ENCODE peak calls at places on chromosomes 4 and X, in ten cellular contexts. One of them, this sample, is unnamed.
A peak's percentile ranks its signal among the peaks of the same experiment; 100 is the strongest.

GRCh38 chrX:154486396-154487207 is at the start of gene UBL4A:
- DNase-seq in stimulated activated CD4-positive, alpha-beta T cell treated with anti-CD3 and anti-CD28 coated beads, TNF-alpha, amount 100 ng/mL, for 1 hour: no peak
- DNase-seq in glutamatergic neuron: peak; percentile 55
- DNase-seq in NCI-H1105: peak; percentile 64
- DNase-seq in neural crest cell: peak; percentile 31
- DNase-seq in stimulated activated CD8-positive, alpha-beta memory T cell treated with anti-CD3 and anti-CD28 coated beads, Interleukin-7, amount 100 ng/mL, for 48 hours: peak; percentile 33
- DNase-seq in fibroblast of the aortic adventitia: peak; percentile 15
- DNase-seq in central memory CD4-positive, alpha-beta T cell: peak; percentile 38
- DNase-seq in activated naive CD8-positive, alpha-beta T cell treated with anti-CD3 and anti-CD28 coated beads, Interleukin-2, amount 50 U/mL, for 16 hours: no peak
- DNase-seq in activated CD8-positive, alpha-beta memory T cell treated with anti-CD3 and anti-CD28 coated beads for 48 hours: peak; percentile 28
- DNase-seq in this sample: peak; percentile 10

GRCh38 chrX:121635141-121635540 is 587.7 kb downstream of the GLUD2 start:
- DNase-seq in stimulated activated CD4-positive, alpha-beta T cell treated with anti-CD3 and anti-CD28 coated beads, TNF-alpha, amount 100 ng/mL, for 1 hour: no peak
- DNase-seq in glutamatergic neuron: no peak
- DNase-seq in NCI-H1105: no peak
- DNase-seq in neural crest cell: no peak
- DNase-seq in stimulated activated CD8-positive, alpha-beta memory T cell treated with anti-CD3 and anti-CD28 coated beads, Interleukin-7, amount 100 ng/mL, for 48 hours: no peak
- DNase-seq in fibroblast of the aortic adventitia: peak; percentile 6
- DNase-seq in central memory CD4-positive, alpha-beta T cell: no peak
- DNase-seq in activated naive CD8-positive, alpha-beta T cell treated with anti-CD3 and anti-CD28 coated beads, Interleukin-2, amount 50 U/mL, for 16 hours: no peak
- DNase-seq in activated CD8-positive, alpha-beta memory T cell treated with anti-CD3 and anti-CD28 coated beads for 48 hours: no peak
- DNase-seq in this sample: no peak

GRCh38 chr4:183504930-183505555 is at the start of gene ING2:
- DNase-seq in stimulated activated CD4-positive, alpha-beta T cell treated with anti-CD3 and anti-CD28 coated beads, TNF-alpha, amount 100 ng/mL, for 1 hour: no peak
- DNase-seq in glutamatergic neuron: peak; percentile 74
- DNase-seq in NCI-H1105: peak; percentile 9
- DNase-seq in neural crest cell: no peak
- DNase-seq in stimulated activated CD8-positive, alpha-beta memory T cell treated with anti-CD3 and anti-CD28 coated beads, Interleukin-7, amount 100 ng/mL, for 48 hours: no peak
- DNase-seq in fibroblast of the aortic adventitia: no peak
- DNase-seq in central memory CD4-positive, alpha-beta T cell: no peak
- DNase-seq in activated naive CD8-positive, alpha-beta T cell treated with anti-CD3 and anti-CD28 coated beads, Interleukin-2, amount 50 U/mL, for 16 hours: no peak
- DNase-seq in activated CD8-positive, alpha-beta memory T cell treated with anti-CD3 and anti-CD28 coated beads for 48 hours: peak; percentile 11
- DNase-seq in this sample: no peak

GRCh38 chr4:602559-602942 is 22.8 kb upstream of the PDE6B start:
- DNase-seq in stimulated activated CD4-positive, alpha-beta T cell treated with anti-CD3 and anti-CD28 coated beads, TNF-alpha, amount 100 ng/mL, for 1 hour: no peak
- DNase-seq in glutamatergic neuron: peak; percentile 75
- DNase-seq in NCI-H1105: no peak
- DNase-seq in neural crest cell: peak; percentile 40
- DNase-seq in stimulated activated CD8-positive, alpha-beta memory T cell treated with anti-CD3 and anti-CD28 coated beads, Interleukin-7, amount 100 ng/mL, for 48 hours: peak; percentile 67
- DNase-seq in fibroblast of the aortic adventitia: no peak
- DNase-seq in central memory CD4-positive, alpha-beta T cell: no peak
- DNase-seq in activated naive CD8-positive, alpha-beta T cell treated with anti-CD3 and anti-CD28 coated beads, Interleukin-2, amount 50 U/mL, for 16 hours: peak; percentile 43
- DNase-seq in activated CD8-positive, alpha-beta memory T cell treated with anti-CD3 and anti-CD28 coated beads for 48 hours: peak; percentile 72
- DNase-seq in this sample: peak; percentile 93

GRCh38 chrX:133983974-133984578 is 1.3 kb downstream of the GPC3 start:
- DNase-seq in stimulated activated CD4-positive, alpha-beta T cell treated with anti-CD3 and anti-CD28 coated beads, TNF-alpha, amount 100 ng/mL, for 1 hour: no peak
- DNase-seq in glutamatergic neuron: no peak
- DNase-seq in NCI-H1105: no peak
- DNase-seq in neural crest cell: peak; percentile 9
- DNase-seq in stimulated activated CD8-positive, alpha-beta memory T cell treated with anti-CD3 and anti-CD28 coated beads, Interleukin-7, amount 100 ng/mL, for 48 hours: no peak
- DNase-seq in fibroblast of the aortic adventitia: no peak
- DNase-seq in central memory CD4-positive, alpha-beta T cell: no peak
- DNase-seq in activated naive CD8-positive, alpha-beta T cell treated with anti-CD3 and anti-CD28 coated beads, Interleukin-2, amount 50 U/mL, for 16 hours: no peak
- DNase-seq in activated CD8-positive, alpha-beta memory T cell treated with anti-CD3 and anti-CD28 coated beads for 48 hours: no peak
- DNase-seq in this sample: no peak

GRCh38 chr4:164894725-164895124 is 17.7 kb downstream of the APELA start:
- DNase-seq in stimulated activated CD4-positive, alpha-beta T cell treated with anti-CD3 and anti-CD28 coated beads, TNF-alpha, amount 100 ng/mL, for 1 hour: no peak
- DNase-seq in glutamatergic neuron: no peak
- DNase-seq in NCI-H1105: no peak
- DNase-seq in neural crest cell: no peak
- DNase-seq in stimulated activated CD8-positive, alpha-beta memory T cell treated with anti-CD3 and anti-CD28 coated beads, Interleukin-7, amount 100 ng/mL, for 48 hours: no peak
- DNase-seq in fibroblast of the aortic adventitia: no peak
- DNase-seq in central memory CD4-positive, alpha-beta T cell: no peak
- DNase-seq in activated naive CD8-positive, alpha-beta T cell treated with anti-CD3 and anti-CD28 coated beads, Interleukin-2, amount 50 U/mL, for 16 hours: no peak
- DNase-seq in activated CD8-positive, alpha-beta memory T cell treated with anti-CD3 and anti-CD28 coated beads for 48 hours: no peak
- DNase-seq in this sample: no peak

GRCh38 chr4:176482972-176483371 is 163.2 kb downstream of the SPCS3 start:
- DNase-seq in stimulated activated CD4-positive, alpha-beta T cell treated with anti-CD3 and anti-CD28 coated beads, TNF-alpha, amount 100 ng/mL, for 1 hour: no peak
- DNase-seq in glutamatergic neuron: no peak
- DNase-seq in NCI-H1105: no peak
- DNase-seq in neural crest cell: no peak
- DNase-seq in stimulated activated CD8-positive, alpha-beta memory T cell treated with anti-CD3 and anti-CD28 coated beads, Interleukin-7, amount 100 ng/mL, for 48 hours: no peak
- DNase-seq in fibroblast of the aortic adventitia: no peak
- DNase-seq in central memory CD4-positive, alpha-beta T cell: no peak
- DNase-seq in activated naive CD8-positive, alpha-beta T cell treated with anti-CD3 and anti-CD28 coated beads, Interleukin-2, amount 50 U/mL, for 16 hours: no peak
- DNase-seq in activated CD8-positive, alpha-beta memory T cell treated with anti-CD3 and anti-CD28 coated beads for 48 hours: no peak
- DNase-seq in this sample: no peak

GRCh38 chrX:24643116-24643515 is 4.0 kb downstream of the PCYT1B start:
- DNase-seq in stimulated activated CD4-positive, alpha-beta T cell treated with anti-CD3 and anti-CD28 coated beads, TNF-alpha, amount 100 ng/mL, for 1 hour: no peak
- DNase-seq in glutamatergic neuron: no peak
- DNase-seq in NCI-H1105: no peak
- DNase-seq in neural crest cell: no peak
- DNase-seq in stimulated activated CD8-positive, alpha-beta memory T cell treated with anti-CD3 and anti-CD28 coated beads, Interleukin-7, amount 100 ng/mL, for 48 hours: no peak
- DNase-seq in fibroblast of the aortic adventitia: no peak
- DNase-seq in central memory CD4-positive, alpha-beta T cell: no peak
- DNase-seq in activated naive CD8-positive, alpha-beta T cell treated with anti-CD3 and anti-CD28 coated beads, Interleukin-2, amount 50 U/mL, for 16 hours: no peak
- DNase-seq in activated CD8-positive, alpha-beta memory T cell treated with anti-CD3 and anti-CD28 coated beads for 48 hours: no peak
- DNase-seq in this sample: no peak

GRCh38 chrX:15674899-15675489 is 10.4 kb upstream of the CLTRN start:
- DNase-seq in stimulated activated CD4-positive, alpha-beta T cell treated with anti-CD3 and anti-CD28 coated beads, TNF-alpha, amount 100 ng/mL, for 1 hour: peak; percentile 84
- DNase-seq in glutamatergic neuron: peak; percentile 80
- DNase-seq in NCI-H1105: peak; percentile 82
- DNase-seq in neural crest cell: peak; percentile 52
- DNase-seq in stimulated activated CD8-positive, alpha-beta memory T cell treated with anti-CD3 and anti-CD28 coated beads, Interleukin-7, amount 100 ng/mL, for 48 hours: peak; percentile 83
- DNase-seq in fibroblast of the aortic adventitia: peak; percentile 94
- DNase-seq in central memory CD4-positive, alpha-beta T cell: peak; percentile 97
- DNase-seq in activated naive CD8-positive, alpha-beta T cell treated with anti-CD3 and anti-CD28 coated beads, Interleukin-2, amount 50 U/mL, for 16 hours: peak; percentile 70
- DNase-seq in activated CD8-positive, alpha-beta memory T cell treated with anti-CD3 and anti-CD28 coated beads for 48 hours: peak; percentile 54
- DNase-seq in this sample: peak; percentile 68

GRCh38 chr4:112593438-112594133 is 43.1 kb downstream of the ZGRF1 start:
- DNase-seq in stimulated activated CD4-positive, alpha-beta T cell treated with anti-CD3 and anti-CD28 coated beads, TNF-alpha, amount 100 ng/mL, for 1 hour: no peak
- DNase-seq in glutamatergic neuron: no peak
- DNase-seq in NCI-H1105: no peak
- DNase-seq in neural crest cell: no peak
- DNase-seq in stimulated activated CD8-positive, alpha-beta memory T cell treated with anti-CD3 and anti-CD28 coated beads, Interleukin-7, amount 100 ng/mL, for 48 hours: no peak
- DNase-seq in fibroblast of the aortic adventitia: no peak
- DNase-seq in central memory CD4-positive, alpha-beta T cell: no peak
- DNase-seq in activated naive CD8-positive, alpha-beta T cell treated with anti-CD3 and anti-CD28 coated beads, Interleukin-2, amount 50 U/mL, for 16 hours: no peak
- DNase-seq in activated CD8-positive, alpha-beta memory T cell treated with anti-CD3 and anti-CD28 coated beads for 48 hours: no peak
- DNase-seq in this sample: no peak

GRCh38 chr4:160872491-160872890 is 1291.3 kb downstream of the FSTL5 start:
- DNase-seq in stimulated activated CD4-positive, alpha-beta T cell treated with anti-CD3 and anti-CD28 coated beads, TNF-alpha, amount 100 ng/mL, for 1 hour: no peak
- DNase-seq in glutamatergic neuron: no peak
- DNase-seq in NCI-H1105: no peak
- DNase-seq in neural crest cell: no peak
- DNase-seq in stimulated activated CD8-positive, alpha-beta memory T cell treated with anti-CD3 and anti-CD28 coated beads, Interleukin-7, amount 100 ng/mL, for 48 hours: no peak
- DNase-seq in fibroblast of the aortic adventitia: no peak
- DNase-seq in central memory CD4-positive, alpha-beta T cell: no peak
- DNase-seq in activated naive CD8-positive, alpha-beta T cell treated with anti-CD3 and anti-CD28 coated beads, Interleukin-2, amount 50 U/mL, for 16 hours: no peak
- DNase-seq in activated CD8-positive, alpha-beta memory T cell treated with anti-CD3 and anti-CD28 coated beads for 48 hours: no peak
- DNase-seq in this sample: no peak

GRCh38 chr4:183250831-183251230 is 69.2 kb downstream of the CLDN22 start:
- DNase-seq in stimulated activated CD4-positive, alpha-beta T cell treated with anti-CD3 and anti-CD28 coated beads, TNF-alpha, amount 100 ng/mL, for 1 hour: no peak
- DNase-seq in glutamatergic neuron: no peak
- DNase-seq in NCI-H1105: no peak
- DNase-seq in neural crest cell: no peak
- DNase-seq in stimulated activated CD8-positive, alpha-beta memory T cell treated with anti-CD3 and anti-CD28 coated beads, Interleukin-7, amount 100 ng/mL, for 48 hours: no peak
- DNase-seq in fibroblast of the aortic adventitia: no peak
- DNase-seq in central memory CD4-positive, alpha-beta T cell: no peak
- DNase-seq in activated naive CD8-positive, alpha-beta T cell treated with anti-CD3 and anti-CD28 coated beads, Interleukin-2, amount 50 U/mL, for 16 hours: no peak
- DNase-seq in activated CD8-positive, alpha-beta memory T cell treated with anti-CD3 and anti-CD28 coated beads for 48 hours: no peak
- DNase-seq in this sample: no peak

GRCh38 chr4:53905935-53906377 is 158.4 kb downstream of the CHIC2 start:
- DNase-seq in stimulated activated CD4-positive, alpha-beta T cell treated with anti-CD3 and anti-CD28 coated beads, TNF-alpha, amount 100 ng/mL, for 1 hour: no peak
- DNase-seq in glutamatergic neuron: no peak
- DNase-seq in NCI-H1105: no peak
- DNase-seq in neural crest cell: no peak
- DNase-seq in stimulated activated CD8-positive, alpha-beta memory T cell treated with anti-CD3 and anti-CD28 coated beads, Interleukin-7, amount 100 ng/mL, for 48 hours: no peak
- DNase-seq in fibroblast of the aortic adventitia: peak; percentile 88
- DNase-seq in central memory CD4-positive, alpha-beta T cell: no peak
- DNase-seq in activated naive CD8-positive, alpha-beta T cell treated with anti-CD3 and anti-CD28 coated beads, Interleukin-2, amount 50 U/mL, for 16 hours: no peak
- DNase-seq in activated CD8-positive, alpha-beta memory T cell treated with anti-CD3 and anti-CD28 coated beads for 48 hours: no peak
- DNase-seq in this sample: no peak

GRCh38 chrX:21745756-21746155 is 12.2 kb downstream of the SMPX start:
- DNase-seq in stimulated activated CD4-positive, alpha-beta T cell treated with anti-CD3 and anti-CD28 coated beads, TNF-alpha, amount 100 ng/mL, for 1 hour: peak; percentile 2
- DNase-seq in glutamatergic neuron: peak; percentile 52
- DNase-seq in NCI-H1105: no peak
- DNase-seq in neural crest cell: peak; percentile 59
- DNase-seq in stimulated activated CD8-positive, alpha-beta memory T cell treated with anti-CD3 and anti-CD28 coated beads, Interleukin-7, amount 100 ng/mL, for 48 hours: no peak
- DNase-seq in fibroblast of the aortic adventitia: peak; percentile 47
- DNase-seq in central memory CD4-positive, alpha-beta T cell: peak; percentile 3
- DNase-seq in activated naive CD8-positive, alpha-beta T cell treated with anti-CD3 and anti-CD28 coated beads, Interleukin-2, amount 50 U/mL, for 16 hours: no peak
- DNase-seq in activated CD8-positive, alpha-beta memory T cell treated with anti-CD3 and anti-CD28 coated beads for 48 hours: peak; percentile 2
- DNase-seq in this sample: peak; percentile 21

GRCh38 chr4:155609455-155610059 is 57.1 kb upstream of the GUCY1A1 start:
- DNase-seq in stimulated activated CD4-positive, alpha-beta T cell treated with anti-CD3 and anti-CD28 coated beads, TNF-alpha, amount 100 ng/mL, for 1 hour: no peak
- DNase-seq in glutamatergic neuron: no peak
- DNase-seq in NCI-H1105: no peak
- DNase-seq in neural crest cell: no peak
- DNase-seq in stimulated activated CD8-positive, alpha-beta memory T cell treated with anti-CD3 and anti-CD28 coated beads, Interleukin-7, amount 100 ng/mL, for 48 hours: no peak
- DNase-seq in fibroblast of the aortic adventitia: no peak
- DNase-seq in central memory CD4-positive, alpha-beta T cell: no peak
- DNase-seq in activated naive CD8-positive, alpha-beta T cell treated with anti-CD3 and anti-CD28 coated beads, Interleukin-2, amount 50 U/mL, for 16 hours: no peak
- DNase-seq in activated CD8-positive, alpha-beta memory T cell treated with anti-CD3 and anti-CD28 coated beads for 48 hours: no peak
- DNase-seq in this sample: no peak

GRCh38 chr4:12957108-12957507 is 527.0 kb downstream of the RAB28 start:
- DNase-seq in stimulated activated CD4-positive, alpha-beta T cell treated with anti-CD3 and anti-CD28 coated beads, TNF-alpha, amount 100 ng/mL, for 1 hour: no peak
- DNase-seq in glutamatergic neuron: no peak
- DNase-seq in NCI-H1105: no peak
- DNase-seq in neural crest cell: no peak
- DNase-seq in stimulated activated CD8-positive, alpha-beta memory T cell treated with anti-CD3 and anti-CD28 coated beads, Interleukin-7, amount 100 ng/mL, for 48 hours: no peak
- DNase-seq in fibroblast of the aortic adventitia: no peak
- DNase-seq in central memory CD4-positive, alpha-beta T cell: no peak
- DNase-seq in activated naive CD8-positive, alpha-beta T cell treated with anti-CD3 and anti-CD28 coated beads, Interleukin-2, amount 50 U/mL, for 16 hours: no peak
- DNase-seq in activated CD8-positive, alpha-beta memory T cell treated with anti-CD3 and anti-CD28 coated beads for 48 hours: no peak
- DNase-seq in this sample: no peak

GRCh38 chr4:39732728-39733127 is 34.8 kb downstream of the UBE2K start:
- DNase-seq in stimulated activated CD4-positive, alpha-beta T cell treated with anti-CD3 and anti-CD28 coated beads, TNF-alpha, amount 100 ng/mL, for 1 hour: no peak
- DNase-seq in glutamatergic neuron: no peak
- DNase-seq in NCI-H1105: no peak
- DNase-seq in neural crest cell: no peak
- DNase-seq in stimulated activated CD8-positive, alpha-beta memory T cell treated with anti-CD3 and anti-CD28 coated beads, Interleukin-7, amount 100 ng/mL, for 48 hours: no peak
- DNase-seq in fibroblast of the aortic adventitia: peak; percentile 75
- DNase-seq in central memory CD4-positive, alpha-beta T cell: no peak
- DNase-seq in activated naive CD8-positive, alpha-beta T cell treated with anti-CD3 and anti-CD28 coated beads, Interleukin-2, amount 50 U/mL, for 16 hours: no peak
- DNase-seq in activated CD8-positive, alpha-beta memory T cell treated with anti-CD3 and anti-CD28 coated beads for 48 hours: no peak
- DNase-seq in this sample: no peak

GRCh38 chr4:32251126-32251525 is 1531.0 kb downstream of the PCDH7 start:
- DNase-seq in stimulated activated CD4-positive, alpha-beta T cell treated with anti-CD3 and anti-CD28 coated beads, TNF-alpha, amount 100 ng/mL, for 1 hour: no peak
- DNase-seq in glutamatergic neuron: no peak
- DNase-seq in NCI-H1105: no peak
- DNase-seq in neural crest cell: no peak
- DNase-seq in stimulated activated CD8-positive, alpha-beta memory T cell treated with anti-CD3 and anti-CD28 coated beads, Interleukin-7, amount 100 ng/mL, for 48 hours: no peak
- DNase-seq in fibroblast of the aortic adventitia: no peak
- DNase-seq in central memory CD4-positive, alpha-beta T cell: no peak
- DNase-seq in activated naive CD8-positive, alpha-beta T cell treated with anti-CD3 and anti-CD28 coated beads, Interleukin-2, amount 50 U/mL, for 16 hours: no peak
- DNase-seq in activated CD8-positive, alpha-beta memory T cell treated with anti-CD3 and anti-CD28 coated beads for 48 hours: no peak
- DNase-seq in this sample: no peak

GRCh38 chr4:101556845-101557244 is 209.5 kb upstream of the PPP3CA start:
- DNase-seq in stimulated activated CD4-positive, alpha-beta T cell treated with anti-CD3 and anti-CD28 coated beads, TNF-alpha, amount 100 ng/mL, for 1 hour: no peak
- DNase-seq in glutamatergic neuron: no peak
- DNase-seq in NCI-H1105: no peak
- DNase-seq in neural crest cell: no peak
- DNase-seq in stimulated activated CD8-positive, alpha-beta memory T cell treated with anti-CD3 and anti-CD28 coated beads, Interleukin-7, amount 100 ng/mL, for 48 hours: no peak
- DNase-seq in fibroblast of the aortic adventitia: no peak
- DNase-seq in central memory CD4-positive, alpha-beta T cell: no peak
- DNase-seq in activated naive CD8-positive, alpha-beta T cell treated with anti-CD3 and anti-CD28 coated beads, Interleukin-2, amount 50 U/mL, for 16 hours: no peak
- DNase-seq in activated CD8-positive, alpha-beta memory T cell treated with anti-CD3 and anti-CD28 coated beads for 48 hours: no peak
- DNase-seq in this sample: no peak

GRCh38 chr4:24150021-24150420 is 260.2 kb upstream of the PPARGC1A start:
- DNase-seq in stimulated activated CD4-positive, alpha-beta T cell treated with anti-CD3 and anti-CD28 coated beads, TNF-alpha, amount 100 ng/mL, for 1 hour: no peak
- DNase-seq in glutamatergic neuron: no peak
- DNase-seq in NCI-H1105: no peak
- DNase-seq in neural crest cell: no peak
- DNase-seq in stimulated activated CD8-positive, alpha-beta memory T cell treated with anti-CD3 and anti-CD28 coated beads, Interleukin-7, amount 100 ng/mL, for 48 hours: no peak
- DNase-seq in fibroblast of the aortic adventitia: no peak
- DNase-seq in central memory CD4-positive, alpha-beta T cell: no peak
- DNase-seq in activated naive CD8-positive, alpha-beta T cell treated with anti-CD3 and anti-CD28 coated beads, Interleukin-2, amount 50 U/mL, for 16 hours: no peak
- DNase-seq in activated CD8-positive, alpha-beta memory T cell treated with anti-CD3 and anti-CD28 coated beads for 48 hours: no peak
- DNase-seq in this sample: no peak